ENCODE peak calls at places on chromosomes 3 and 15, in four cellular contexts. T, V, E and D are unnamed samples.

GRCh38 chr3:139248593-139249255 is 95.1 kb upstream of the MRPS22 start:
- DNase-seq in T (no peak), V (no peak), E (no peak), D (no peak)

GRCh38 chr3:106299300-106300098 is 430.7 kb upstream of the CBLB start:
- DNase-seq in T (no peak), V (peak), E (no peak), D (no peak)

GRCh38 chr3:128787256-128788253 is 61.6 kb downstream of the RAB7A start:
- DNase-seq in T (peak), V (no peak), E (peak), D (no peak)

GRCh38 chr15:63203451-63204090 is 14.2 kb downstream of the RAB8B start:
- DNase-seq in T (peak), V (no peak), E (peak), D (no peak)

GRCh38 chr3:174223042-174223441 is 636.1 kb upstream of the NAALADL2 start:
- DNase-seq in T (no peak), V (no peak), E (no peak), D (no peak)

GRCh38 chr15:75420698-75421097 is 30.8 kb downstream of the SIN3A start:
- DNase-seq in T (no peak), V (no peak), E (no peak), D (no peak)

GRCh38 chr3:204102-204501 is 7.5 kb downstream of the CHL1 start:
- DNase-seq in T (no peak), V (no peak), E (no peak), D (no peak)

GRCh38 chr15:91338763-91339162 is 238.7 kb downstream of the SV2B start:
- DNase-seq in T (no peak), V (no peak), E (no peak), D (no peak)

GRCh38 chr15:67199391-67199790 is 55.1 kb downstream of the AAGAB start:
- DNase-seq in T (no peak), V (no peak), E (no peak), D (no peak)

GRCh38 chr3:126859415-126860246 is 123.3 kb upstream of the PLXNA1 start:
- DNase-seq in T (no peak), V (no peak), E (no peak), D (no peak)

GRCh38 chr3:116614795-116615362 is 94.7 kb upstream of the TUSC7 start:
- DNase-seq in T (no peak), V (no peak), E (no peak), D (no peak)

GRCh38 chr3:102449930-102450329 is 15.1 kb downstream of the ZPLD1 start:
- DNase-seq in T (no peak), V (no peak), E (no peak), D (no peak)

GRCh38 chr3:34260266-34260990 is 462.0 kb downstream of the PDCD6IP start:
- DNase-seq in T (peak), V (no peak), E (peak), D (peak)

GRCh38 chr3:11154953-11155325 is 646 bp downstream of the HRH1 start:
- DNase-seq in T (no peak), V (no peak), E (no peak), D (no peak)

GRCh38 chr3:11555823-11556222 is 87.9 kb downstream of the VGLL4 start:
- DNase-seq in T (no peak), V (no peak), E (no peak), D (no peak)

GRCh38 chr3:87855626-87856025 is 203.2 kb downstream of the CGGBP1 start:
- DNase-seq in T (no peak), V (no peak), E (no peak), D (no peak)

GRCh38 chr15:70636540-70637165 is 126.7 kb downstream of the UACA start:
- DNase-seq in T (no peak), V (no peak), E (peak), D (no peak)

GRCh38 chr15:86021281-86022264 is 58.1 kb upstream of the AGBL1 start:
- DNase-seq in T (no peak), V (no peak), E (no peak), D (no peak)

GRCh38 chr15:42267286-42267685 is 5.7 kb upstream of the GANC start:
- DNase-seq in T (no peak), V (no peak), E (no peak), D (no peak)

GRCh38 chr3:122920986-122921385 is 106.6 kb downstream of the SEMA5B start:
- DNase-seq in T (no peak), V (no peak), E (no peak), D (no peak)

GRCh38 chr15:100715571-100716455 is 113.4 kb downstream of the ASB7 start:
- DNase-seq in T (no peak), V (no peak), E (no peak), D (no peak)

GRCh38 chr3:121481116-121481895 is 64.5 kb downstream of the POLQ start:
- DNase-seq in T (no peak), V (no peak), E (no peak), D (no peak)

GRCh38 chr3:155560135-155560534 is 184.7 kb downstream of the PLCH1 start:
- DNase-seq in T (no peak), V (no peak), E (no peak), D (no peak)

GRCh38 chr3:10962481-10963036 is 30.0 kb upstream of the SLC6A1 start:
- DNase-seq in T (no peak), V (no peak), E (no peak), D (no peak)

GRCh38 chr3:18806633-18807032 is 341.7 kb upstream of the KCNH8 start:
- DNase-seq in T (no peak), V (no peak), E (no peak), D (no peak)

GRCh38 chr3:126464494-126464893 is 11.2 kb downstream of the ZXDC start:
- DNase-seq in T (no peak), V (no peak), E (peak), D (no peak)

GRCh38 chr15:84699538-84700191 is 16.3 kb downstream of the SEC11A start:
- DNase-seq in T (no peak), V (no peak), E (no peak), D (no peak)

GRCh38 chr15:38530113-38530512 is 34.5 kb downstream of the RASGRP1 start:
- DNase-seq in T (no peak), V (peak), E (no peak), D (no peak)

GRCh38 chr15:79948095-79948695 is 22.8 kb downstream of the BCL2A1 start:
- DNase-seq in T (no peak), V (no peak), E (peak), D (no peak)

GRCh38 chr15:91099616-91100560 is at the start of gene SV2B:
- DNase-seq in T (no peak), V (no peak), E (no peak), D (peak)

GRCh38 chr3:179806177-179806576 is 153.3 kb downstream of the USP13 start:
- DNase-seq in T (no peak), V (no peak), E (no peak), D (no peak)

GRCh38 chr3:157204431-157204830 is 44.5 kb upstream of the CCNL1 start:
- DNase-seq in T (no peak), V (no peak), E (no peak), D (no peak)

GRCh38 chr15:74040115-74040850 is 42.1 kb downstream of the GOLGA6A start:
- DNase-seq in T (no peak), V (no peak), E (no peak), D (no peak)

GRCh38 chr3:134603956-134604355 is 46.9 kb downstream of the KY start:
- DNase-seq in T (no peak), V (no peak), E (no peak), D (no peak)

GRCh38 chr3:46538803-46539442 is 27.2 kb downstream of the LRRC2 start:
- DNase-seq in T (no peak), V (peak), E (peak), D (peak)

GRCh38 chr15:80404719-80405553 is 754 bp downstream of the ARNT2 start:
- DNase-seq in T (no peak), V (no peak), E (no peak), D (no peak)

GRCh38 chr3:65425880-65426279 is 612.8 kb downstream of the MAGI1 start:
- DNase-seq in T (no peak), V (no peak), E (no peak), D (no peak)

GRCh38 chr3:179929091-179929529 is 107.6 kb downstream of the PEX5L start:
- DNase-seq in T (peak), V (no peak), E (peak), D (no peak)

GRCh38 chr3:72791132-72791531 is 57.1 kb downstream of the SHQ1 start:
- DNase-seq in T (no peak), V (no peak), E (no peak), D (no peak)
- TF ChIP-seq SPI1 in T (no peak), V (no peak), E (no peak), D (no peak)

DNA sequence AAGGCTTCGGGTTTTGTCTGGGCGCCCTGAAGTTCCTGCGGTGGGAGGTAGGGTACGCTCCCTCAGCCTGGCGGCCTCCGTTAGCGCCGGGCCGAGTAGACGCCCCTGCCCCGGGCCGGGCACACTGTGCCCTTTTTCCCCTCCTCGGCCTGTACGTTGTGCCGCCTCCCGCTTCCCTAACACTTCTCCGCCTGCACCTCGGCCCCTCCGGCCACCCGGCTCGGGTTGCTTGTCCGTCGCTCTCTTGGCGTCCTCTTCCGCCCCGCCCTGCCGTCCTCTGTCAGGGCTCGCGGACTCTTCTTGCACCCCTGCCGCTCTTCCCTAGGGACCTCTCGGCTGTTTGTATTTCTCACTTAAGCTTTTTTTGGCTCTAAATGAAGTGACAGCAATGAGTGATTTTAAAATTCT is 384 bp downstream of the KNL1 start:
- DNase-seq in T (peak), V (peak), E (peak), D (peak)
- TF ChIP-seq SPI1 in T (peak), V (peak), E (no peak), D (no peak)

GRCh38 chr3:72338942-72339749 is 509.1 kb downstream of the SHQ1 start:
- DNase-seq in T (peak), V (peak), E (no peak), D (no peak)
- TF ChIP-seq SPI1 in T (no peak), V (no peak), E (no peak), D (no peak)

DNA sequence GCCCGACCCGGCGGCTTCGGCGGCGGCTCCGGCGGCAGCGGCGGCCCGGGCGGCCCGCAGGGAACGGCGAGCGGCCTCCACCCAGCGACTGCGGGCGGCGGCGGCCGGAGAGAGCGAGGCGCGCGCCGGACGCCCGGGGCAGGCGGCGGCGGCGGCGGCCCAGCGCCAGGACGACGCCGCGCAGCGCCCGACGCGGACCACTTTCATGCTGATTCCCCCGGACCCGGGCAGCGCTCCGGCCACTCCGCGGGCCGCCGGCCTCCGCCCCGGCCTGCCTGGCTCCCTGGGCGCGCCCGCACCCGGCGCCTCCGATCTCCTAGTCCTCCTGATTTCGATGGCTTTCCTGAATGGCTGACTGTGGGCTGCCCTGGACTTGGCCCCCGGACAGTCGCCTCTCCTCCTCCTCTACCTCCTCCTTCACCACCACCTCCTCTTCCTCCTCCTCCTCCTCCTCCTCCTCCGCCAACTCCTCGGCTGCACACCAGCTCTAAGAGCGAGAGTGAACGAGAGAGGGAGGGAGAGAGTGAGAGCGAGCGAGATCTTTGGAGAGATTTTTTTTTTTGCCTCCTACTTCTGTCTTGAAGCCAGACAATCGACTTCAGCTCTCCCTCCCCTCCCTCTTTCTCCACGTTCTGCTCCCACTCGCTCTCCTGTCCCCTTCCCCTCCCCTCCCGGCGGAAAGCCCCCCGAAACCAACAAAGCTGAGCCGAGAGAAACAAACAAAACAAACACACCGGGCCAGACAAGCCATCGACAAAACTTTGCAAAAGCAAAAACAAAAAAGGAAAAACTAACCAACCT is 841 bp downstream of the NR2F2 start:
- DNase-seq in T (peak), V (no peak), E (peak), D (no peak)
- TF ChIP-seq SPI1 in T (no peak), V (no peak), E (no peak), D (no peak)